ENCODE peak calls at places on chromosomes 6 and 20, in seven cellular contexts. H, F, K, G, E, B and A are unnamed samples.
A peak's percentile ranks its signal among the peaks of the same experiment; 100 is the strongest.

GRCh38 chr6:32177182-32177787 is 920 bp upstream of the RNF5 start:
- DNase-seq in E (no peak), H (no peak), F (no peak), B (no peak), G (no peak), K (peak; percentile 90), A (peak; percentile 69)

GRCh38 chr6:160678744-160679401 is 14.8 kb upstream of the LPA start:
- DNase-seq in F (peak; percentile 6), B (no peak), H (no peak), E (no peak), G (no peak), K (no peak), A (peak; percentile 39)

GRCh38 chr6:43149260-43149659 is 21.8 kb upstream of the SRF start:
- DNase-seq in F (no peak), H (no peak), K (no peak), G (peak; percentile 50), E (no peak), B (no peak), A (no peak)

GRCh38 chr6:54335871-54336270 is 27.6 kb downstream of the TINAG start:
- DNase-seq in K (no peak), H (no peak), F (peak; percentile 89), B (peak; percentile 93), E (peak; percentile 66), G (peak; percentile 99), A (no peak)

GRCh38 chr6:14454467-14454763 is 336.8 kb downstream of the CD83 start:
- DNase-seq in E (no peak), F (no peak), H (no peak), B (no peak), G (no peak), K (no peak), A (no peak)

GRCh38 chr6:109743739-109744138 is 52.6 kb downstream of the FIG4 start:
- DNase-seq in G (peak; percentile 87), H (no peak), K (no peak), E (no peak), F (no peak), B (peak; percentile 56), A (no peak)

GRCh38 chr6:72922401-72922800 is 300.5 kb downstream of the KCNQ5 start:
- DNase-seq in G (peak; percentile 23), B (peak; percentile 34), E (no peak), F (no peak), H (no peak), K (no peak), A (no peak)

GRCh38 chr6:88124925-88125557 is 41.1 kb downstream of the CNR1 start:
- DNase-seq in E (no peak), B (no peak), F (peak; percentile 9), H (no peak), K (no peak), G (no peak), A (no peak)

GRCh38 chr6:30789606-30790005 is 45.3 kb upstream of the IER3 start:
- DNase-seq in F (no peak), H (no peak), E (no peak), G (no peak), B (no peak), K (no peak), A (no peak)

GRCh38 chr6:168123165-168123911 is 44.3 kb upstream of the FRMD1 start:
- DNase-seq in H (no peak), G (no peak), K (no peak), F (peak; percentile 67), B (no peak), E (no peak), A (peak; percentile 15)

GRCh38 chr6:24738732-24739131 is 19.8 kb upstream of the C6orf62 start:
- DNase-seq in B (no peak), F (no peak), K (no peak), G (no peak), H (no peak), E (no peak), A (no peak)

GRCh38 chr6:64280569-64280968 is 645.0 kb downstream of the PHF3 start:
- DNase-seq in G (peak; percentile 65), K (no peak), F (peak; percentile 42), E (no peak), B (peak; percentile 61), H (peak; percentile 29), A (no peak)

GRCh38 chr6:163626073-163626867 is 211.8 kb downstream of the QKI start:
- DNase-seq in E (peak; percentile 22), G (no peak), H (no peak), F (no peak), B (no peak), K (no peak), A (no peak)
- H4K8ac ChIP-seq in E (no peak overlapping the region), G (no peak overlapping the region), H (no peak overlapping the region), F (no peak overlapping the region), B (no peak overlapping the region), K (no peak overlapping the region), A (no peak overlapping the region)

GRCh38 chr6:836276-836853 is 143.4 kb upstream of the EXOC2 start:
- DNase-seq in G (no peak), B (no peak), F (no peak), E (no peak), H (no peak), K (no peak), A (no peak)
- H2BK120ac ChIP-seq in G (no peak overlapping the region), B (no peak overlapping the region), F (no peak overlapping the region), E (no peak overlapping the region), H (no peak overlapping the region), K (no peak overlapping the region), A (no peak overlapping the region)

DNA sequence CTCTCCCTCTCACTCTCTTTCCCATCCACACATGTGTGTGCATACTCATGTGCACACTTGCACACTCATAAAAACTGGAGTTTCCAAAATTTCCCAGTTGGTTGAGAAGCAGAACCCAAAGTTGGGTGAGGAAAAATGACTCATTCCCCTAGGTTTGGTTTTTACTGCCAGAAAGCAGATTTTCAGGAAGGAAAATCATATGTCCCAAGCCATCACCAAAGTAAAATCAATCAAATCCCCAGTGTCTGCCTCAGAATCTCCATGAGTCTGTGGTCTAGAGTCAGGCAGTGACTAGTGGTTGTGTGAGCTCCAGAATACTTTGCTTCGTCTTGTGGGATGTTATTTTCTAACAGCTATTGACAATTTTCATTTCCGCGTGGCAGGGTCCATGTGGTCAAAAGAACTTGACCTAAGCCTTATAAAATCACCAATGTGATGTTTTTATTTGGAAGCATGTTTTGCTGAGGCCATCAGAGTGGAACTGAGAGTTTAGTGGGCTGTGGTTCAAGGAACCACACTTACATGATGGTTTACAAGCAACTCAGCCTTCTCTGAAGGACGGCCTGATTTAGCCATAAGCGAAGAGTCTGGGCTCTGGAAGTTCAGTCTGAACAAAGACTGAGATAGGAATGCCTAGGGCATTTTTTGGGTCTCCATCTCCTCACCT is 81.9 kb upstream of the CCN6 start:
- DNase-seq in G (peak; percentile 39), B (peak; percentile 56), F (no peak), E (no peak), K (no peak), H (no peak), A (no peak)
- H3K9ac ChIP-seq in G (no peak overlapping the region), B (peak overlapping the region; percentile 88), F (no peak overlapping the region), E (no peak overlapping the region), K (no peak overlapping the region), H (no peak overlapping the region), A (no peak overlapping the region)

DNA sequence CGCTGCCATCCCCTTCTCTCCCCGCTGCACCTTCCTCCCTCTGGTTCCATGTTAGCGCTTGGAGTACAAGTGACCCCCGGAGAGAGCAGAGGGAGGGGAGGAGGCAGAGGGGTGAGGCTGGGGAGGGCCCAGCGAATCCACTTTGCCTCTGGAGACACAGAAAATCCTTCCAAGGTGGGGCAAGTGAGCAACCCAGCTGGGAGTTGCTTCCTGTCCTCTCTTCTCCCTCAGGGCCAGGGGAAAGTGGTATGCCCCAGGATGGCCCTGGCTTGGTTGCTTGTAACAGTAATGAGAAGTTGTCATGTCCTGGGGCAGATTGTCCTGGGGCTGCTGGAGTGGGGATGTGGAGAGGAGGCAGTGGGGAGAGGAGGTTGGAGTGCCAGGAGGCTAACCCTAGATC is 691 bp upstream of the ANGPT4 start:
- DNase-seq in F (peak; percentile 73), G (no peak), B (no peak), H (no peak), E (no peak), K (no peak), A (peak; percentile 34)
- H4K8ac ChIP-seq in F (no peak overlapping the region), G (no peak overlapping the region), B (no peak overlapping the region), H (no peak overlapping the region), E (no peak overlapping the region), K (no peak overlapping the region), A (no peak overlapping the region)